ENCODE peak calls at places on chromosomes 4 and X, in five cellular contexts. W is neural progenitor cell; G is Caki2; J is activated T-helper 1 cell treated with anti-CD3 and anti-CD28 coated beads, Interleukin-2, amount 50 U/mL, for 16 hours; A is mesenteric fat pad. T is an unnamed sample.

GRCh38 chrX:76153221-76153620 is 19.6 kb upstream of the PBDC1 start:
- DNase-seq in G (no peak), W (no peak), J (no peak), A (no peak), T (no peak)

GRCh38 chr4:111070390-111070789 is 447.5 kb upstream of the PITX2 start:
- DNase-seq in W (no peak), J (no peak), A (no peak), G (no peak), T (no peak)

GRCh38 chr4:39039108-39039507 is 6.9 kb upstream of the TMEM156 start:
- DNase-seq in J (no peak), G (no peak), W (no peak), A (no peak), T (no peak)

GRCh38 chr4:180449395-180449956 is 1793.7 kb upstream of the TENM3 start:
- DNase-seq in W (peak), A (no peak), G (peak), J (no peak), T (no peak)

GRCh38 chrX:39639871-39640270 is 457.9 kb downstream of the BCOR start:
- DNase-seq in J (no peak), G (no peak), W (no peak), A (no peak), T (no peak)

GRCh38 chr4:70908993-70909556 is 6.9 kb downstream of the MOB1B start:
- DNase-seq in G (no peak), J (no peak), W (no peak), A (no peak), T (no peak)

GRCh38 chrX:3609800-3610199 is 103.6 kb downstream of the PRKX start:
- DNase-seq in W (no peak), J (no peak), G (no peak), A (no peak), T (peak)

GRCh38 chr4:155666701-155667537 is at the start of gene GUCY1A1:
- DNase-seq in W (peak), G (peak), J (no peak), A (peak), T (no peak)

GRCh38 chr4:119479180-119479814 is 149.3 kb downstream of the PDE5A start:
- DNase-seq in G (no peak), J (no peak), A (no peak), W (no peak), T (no peak)

GRCh38 chr4:123667496-123667895 is 270.9 kb downstream of the SPRY1 start:
- DNase-seq in A (no peak), W (no peak), G (no peak), J (no peak), T (peak)

GRCh38 chr4:140693577-140693976 is 62.6 kb downstream of the TBC1D9 start:
- DNase-seq in G (no peak), J (no peak), A (no peak), W (no peak), T (no peak)

GRCh38 chrX:78027798-78028197 is 58.4 kb upstream of the PGAM4 start:
- DNase-seq in W (no peak), J (no peak), G (no peak), A (no peak), T (no peak)

GRCh38 chrX:102712967-102713677 is 874 bp downstream of the GPRASP2 start:
- DNase-seq in J (no peak), G (peak), W (peak), A (no peak), T (peak)

GRCh38 chr4:113645771-113646455 is 115.6 kb downstream of the CAMK2D start:
- DNase-seq in A (no peak), J (no peak), W (peak), G (peak), T (peak)

GRCh38 chr4:108446554-108446953 is 173.8 kb upstream of the RPL34 start:
- DNase-seq in G (no peak), A (no peak), W (no peak), J (no peak), T (no peak)

GRCh38 chrX:70434914-70435586 is 9.6 kb upstream of the DLG3 start:
- DNase-seq in A (no peak), J (no peak), W (peak), G (no peak), T (no peak)

GRCh38 chrX:140712413-140713173 is 3.0 kb downstream of the LINC00632 start:
- DNase-seq in J (no peak), G (peak), A (no peak), W (peak), T (peak)

GRCh38 chr4:187603093-187603395 is 392.5 kb upstream of the ZFP42 start:
- DNase-seq in G (no peak), A (no peak), W (no peak), J (no peak), T (peak)

GRCh38 chrX:105872921-105873320 is 50.6 kb downstream of the NRK start:
- DNase-seq in W (no peak), A (no peak), J (no peak), G (no peak), T (no peak)

GRCh38 chr4:23458061-23458460 is 431.8 kb downstream of the PPARGC1A start:
- DNase-seq in W (no peak), G (no peak), A (no peak), J (no peak), T (no peak)

GRCh38 chrX:43940811-43941210 is 32.4 kb downstream of the NDP start:
- DNase-seq in W (no peak), G (no peak), J (no peak), A (no peak), T (peak)

GRCh38 chr4:68463796-68464195 is 16.5 kb downstream of the TMPRSS11E start:
- DNase-seq in J (no peak), A (no peak), W (no peak), G (no peak), T (no peak)

GRCh38 chrX:100615015-100615414 is 21.6 kb downstream of the TSPAN6 start:
- DNase-seq in J (no peak), A (no peak), G (peak), W (peak), T (peak)

GRCh38 chr4:86838141-86838540 is 11.0 kb downstream of the SLC10A6 start:
- DNase-seq in J (no peak), A (no peak), W (no peak), G (no peak), T (no peak)

GRCh38 chr4:114598191-114599121 is at the start of gene UGT8:
- DNase-seq in J (no peak), G (peak), A (no peak), W (peak), T (no peak)